ENCODE peak calls at places on chromosomes 11 and 22, in ten cellular contexts. L, H, F, X, V, A, E, M, G and W are unnamed samples.

GRCh38 chr11:96314326-96315050 is 28.5 kb downstream of the MAML2 start:
- DNase-seq in L (peak), H (peak), F (peak), X (no peak), V (no peak), A (no peak), E (no peak), M (no peak), G (no peak), W (peak)

GRCh38 chr22:50117168-50117762 is 27.5 kb downstream of the MOV10L1 start:
- DNase-seq in L (no peak), H (no peak), F (no peak), X (no peak), V (no peak), A (no peak), E (no peak), M (no peak), G (no peak), W (no peak)

GRCh38 chr22:47619631-47620030 is 857.2 kb downstream of the TBC1D22A start:
- DNase-seq in L (no peak), H (no peak), F (no peak), X (no peak), V (no peak), A (no peak), E (no peak), M (no peak), G (no peak), W (no peak)

GRCh38 chr11:16713594-16713993 is 24.9 kb upstream of the C11orf58 start:
- DNase-seq in L (no peak), H (no peak), F (no peak), X (no peak), V (no peak), A (no peak), E (no peak), M (no peak), G (no peak), W (no peak)

GRCh38 chr11:35168606-35169200 is 29.7 kb downstream of the CD44 start:
- DNase-seq in L (no peak), H (no peak), F (no peak), X (no peak), V (no peak), A (no peak), E (no peak), M (no peak), G (no peak), W (no peak)

GRCh38 chr11:26493616-26494015 is 78.4 kb downstream of the MUC15 start:
- DNase-seq in L (no peak), H (no peak), F (no peak), X (no peak), V (no peak), A (no peak), E (no peak), M (no peak), G (no peak), W (no peak)

GRCh38 chr11:83408946-83409345 is 122.8 kb upstream of the CCDC90B start:
- DNase-seq in L (no peak), H (no peak), F (no peak), X (no peak), V (no peak), A (no peak), E (no peak), M (no peak), G (no peak), W (no peak)

GRCh38 chr11:129440028-129440630 is 64.5 kb downstream of the BARX2 start:
- DNase-seq in L (no peak), H (peak), F (peak), X (no peak), V (no peak), A (peak), E (no peak), M (no peak), G (no peak), W (peak)

GRCh38 chr22:31646186-31647019 is 15.6 kb downstream of the PISD start:
- DNase-seq in L (peak), H (peak), F (peak), X (peak), V (peak), A (no peak), E (peak), M (peak), G (no peak), W (peak)

GRCh38 chr11:42462558-42463310 is 849.1 kb upstream of the API5 start:
- DNase-seq in L (peak), H (no peak), F (no peak), X (no peak), V (peak), A (no peak), E (no peak), M (no peak), G (no peak), W (peak)

GRCh38 chr22:50460942-50461341 is 13.9 kb downstream of the SBF1 start:
- DNase-seq in L (no peak), H (no peak), F (peak), X (no peak), V (no peak), A (no peak), E (no peak), M (no peak), G (no peak), W (no peak)

GRCh38 chr11:36377759-36378553 is 81.9 kb downstream of the PRR5L start:
- DNase-seq in L (no peak), H (no peak), F (no peak), X (no peak), V (no peak), A (no peak), E (no peak), M (no peak), G (no peak), W (no peak)

GRCh38 chr11:100727410-100727809 is 40.3 kb downstream of the ARHGAP42 start:
- DNase-seq in L (peak), H (no peak), F (no peak), X (no peak), V (no peak), A (no peak), E (no peak), M (no peak), G (no peak), W (no peak)

GRCh38 chr11:120293038-120293800 is 31.9 kb upstream of the TLCD5 start:
- DNase-seq in L (no peak), H (no peak), F (no peak), X (no peak), V (no peak), A (no peak), E (no peak), M (no peak), G (no peak), W (no peak)

GRCh38 chr22:37855462-37855861 is 6.2 kb downstream of the EIF3L start:
- DNase-seq in L (no peak), H (no peak), F (no peak), X (no peak), V (no peak), A (no peak), E (no peak), M (no peak), G (no peak), W (no peak)

GRCh38 chr11:107799245-107799859 is 59.2 kb downstream of the SLC35F2 start:
- DNase-seq in L (peak), H (peak), F (peak), X (peak), V (no peak), A (peak), E (peak), M (peak), G (peak), W (peak)

GRCh38 chr22:44623771-44624510 is 78.1 kb upstream of the PRR5 start:
- DNase-seq in L (peak), H (peak), F (peak), X (no peak), V (no peak), A (no peak), E (no peak), M (no peak), G (no peak), W (no peak)

GRCh38 chr11:1300569-1301187 is 8.8 kb downstream of the TOLLIP start:
- DNase-seq in L (no peak), H (no peak), F (no peak), X (no peak), V (no peak), A (peak), E (no peak), M (no peak), G (no peak), W (no peak)

GRCh38 chr22:19620742-19621371 is 93.4 kb upstream of the SEPTIN5 start:
- DNase-seq in L (no peak), H (no peak), F (no peak), X (no peak), V (no peak), A (no peak), E (no peak), M (no peak), G (no peak), W (no peak)

GRCh38 chr22:31084811-31085492 is 3.8 kb downstream of the SMTN start:
- DNase-seq in L (peak), H (peak), F (no peak), X (peak), V (no peak), A (peak), E (peak), M (no peak), G (peak), W (peak)

GRCh38 chr11:44290206-44290605 is 19.7 kb downstream of the ALX4 start:
- DNase-seq in L (no peak), H (no peak), F (peak), X (no peak), V (no peak), A (no peak), E (no peak), M (no peak), G (no peak), W (peak)